ENCODE peak calls at places on chromosomes 5 and 9, in six cellular contexts. One of them, this sample, is unnamed.

GRCh38 chr5:124956471-124957029 is 210.1 kb upstream of the ZNF608 start:
- DNase-seq in fibroblast of the conjunctiva: no peak
- DNase-seq in amniotic stem cell: no peak
- DNase-seq in HS-27A: no peak
- DNase-seq in fibroblast of pulmonary artery: no peak
- DNase-seq in MCF 10A: no peak
- DNase-seq in this sample: no peak

GRCh38 chr5:54904425-54904824 is 81.0 kb downstream of the ESM1 start:
- DNase-seq in fibroblast of the conjunctiva: peak; percentile 41
- DNase-seq in amniotic stem cell: no peak
- DNase-seq in HS-27A: no peak
- DNase-seq in fibroblast of pulmonary artery: peak; percentile 75
- DNase-seq in MCF 10A: peak; percentile 54
- DNase-seq in this sample: no peak

GRCh38 chr5:146731909-146732659 is 146.5 kb downstream of the PPP2R2B start:
- DNase-seq in fibroblast of the conjunctiva: peak; percentile 22
- DNase-seq in amniotic stem cell: peak; percentile 28
- DNase-seq in HS-27A: peak; percentile 79
- DNase-seq in fibroblast of pulmonary artery: peak; percentile 91
- DNase-seq in MCF 10A: peak; percentile 82
- DNase-seq in this sample: peak; percentile 25

GRCh38 chr5:159987031-159987674 is 21.8 kb upstream of the TTC1 start:
- DNase-seq in fibroblast of the conjunctiva: peak; percentile 43
- DNase-seq in amniotic stem cell: peak; percentile 47
- DNase-seq in HS-27A: no peak
- DNase-seq in fibroblast of pulmonary artery: peak; percentile 70
- DNase-seq in MCF 10A: peak; percentile 85
- DNase-seq in this sample: peak; percentile 95

GRCh38 chr5:43555895-43556606 is 826 bp downstream of the PAIP1 start:
- DNase-seq in fibroblast of the conjunctiva: no peak
- DNase-seq in amniotic stem cell: no peak
- DNase-seq in HS-27A: peak; percentile 35
- DNase-seq in fibroblast of pulmonary artery: peak; percentile 33
- DNase-seq in MCF 10A: peak; percentile 60
- DNase-seq in this sample: peak; percentile 1

GRCh38 chr5:145124806-145125205 is 710.3 kb downstream of the PRELID2 start:
- DNase-seq in fibroblast of the conjunctiva: no peak
- DNase-seq in amniotic stem cell: no peak
- DNase-seq in HS-27A: no peak
- DNase-seq in fibroblast of pulmonary artery: no peak
- DNase-seq in MCF 10A: no peak
- DNase-seq in this sample: no peak

GRCh38 chr5:172868436-172868923 is 34.4 kb downstream of the ERGIC1 start:
- DNase-seq in fibroblast of the conjunctiva: no peak
- DNase-seq in amniotic stem cell: no peak
- DNase-seq in HS-27A: no peak
- DNase-seq in fibroblast of pulmonary artery: peak; percentile 40
- DNase-seq in MCF 10A: peak; percentile 89
- DNase-seq in this sample: no peak

GRCh38 chr9:7452378-7452777 is 347.2 kb downstream of the DMAC1 start:
- DNase-seq in fibroblast of the conjunctiva: peak; percentile 21
- DNase-seq in amniotic stem cell: no peak
- DNase-seq in HS-27A: no peak
- DNase-seq in fibroblast of pulmonary artery: no peak
- DNase-seq in MCF 10A: peak; percentile 69
- DNase-seq in this sample: no peak

GRCh38 chr5:142960309-142960696 is 190.1 kb downstream of the ARHGAP26 start:
- DNase-seq in fibroblast of the conjunctiva: peak; percentile 41
- DNase-seq in amniotic stem cell: no peak
- DNase-seq in HS-27A: no peak
- DNase-seq in fibroblast of pulmonary artery: peak; percentile 67
- DNase-seq in MCF 10A: peak; percentile 89
- DNase-seq in this sample: peak; percentile 68

GRCh38 chr5:56123531-56124243 is 109.4 kb downstream of the ANKRD55 start:
- DNase-seq in fibroblast of the conjunctiva: peak; percentile 96
- DNase-seq in amniotic stem cell: peak; percentile 94
- DNase-seq in HS-27A: peak; percentile 77
- DNase-seq in fibroblast of pulmonary artery: peak; percentile 99
- DNase-seq in MCF 10A: peak; percentile 89
- DNase-seq in this sample: peak; percentile 85

GRCh38 chr9:129007035-129007765 is 20.9 kb downstream of the SH3GLB2 start:
- DNase-seq in fibroblast of the conjunctiva: no peak
- DNase-seq in amniotic stem cell: no peak
- DNase-seq in HS-27A: no peak
- DNase-seq in fibroblast of pulmonary artery: no peak
- DNase-seq in MCF 10A: no peak
- DNase-seq in this sample: no peak

GRCh38 chr5:33850100-33850594 is 41.6 kb downstream of the ADAMTS12 start:
- DNase-seq in fibroblast of the conjunctiva: no peak
- DNase-seq in amniotic stem cell: no peak
- DNase-seq in HS-27A: no peak
- DNase-seq in fibroblast of pulmonary artery: peak; percentile 64
- DNase-seq in MCF 10A: peak; percentile 45
- DNase-seq in this sample: no peak

GRCh38 chr5:37565067-37565670 is 186.1 kb downstream of the WDR70 start:
- DNase-seq in fibroblast of the conjunctiva: no peak
- DNase-seq in amniotic stem cell: no peak
- DNase-seq in HS-27A: no peak
- DNase-seq in fibroblast of pulmonary artery: no peak
- DNase-seq in MCF 10A: no peak
- DNase-seq in this sample: peak; percentile 65

GRCh38 chr5:84727708-84728107 is 343.0 kb upstream of the EDIL3 start:
- DNase-seq in fibroblast of the conjunctiva: no peak
- DNase-seq in amniotic stem cell: no peak
- DNase-seq in HS-27A: no peak
- DNase-seq in fibroblast of pulmonary artery: no peak
- DNase-seq in MCF 10A: no peak
- DNase-seq in this sample: no peak

GRCh38 chr5:128253224-128253623 is 169.7 kb downstream of the SLC12A2 start:
- DNase-seq in fibroblast of the conjunctiva: no peak
- DNase-seq in amniotic stem cell: no peak
- DNase-seq in HS-27A: no peak
- DNase-seq in fibroblast of pulmonary artery: no peak
- DNase-seq in MCF 10A: no peak
- DNase-seq in this sample: no peak

GRCh38 chr9:5569891-5570290 is 59.0 kb upstream of the RIC1 start:
- DNase-seq in fibroblast of the conjunctiva: no peak
- DNase-seq in amniotic stem cell: no peak
- DNase-seq in HS-27A: no peak
- DNase-seq in fibroblast of pulmonary artery: no peak
- DNase-seq in MCF 10A: no peak
- DNase-seq in this sample: no peak

GRCh38 chr9:128937310-128938165 is 9.9 kb downstream of the DOLK start:
- DNase-seq in fibroblast of the conjunctiva: no peak
- DNase-seq in amniotic stem cell: no peak
- DNase-seq in HS-27A: no peak
- DNase-seq in fibroblast of pulmonary artery: no peak
- DNase-seq in MCF 10A: no peak
- DNase-seq in this sample: no peak

GRCh38 chr5:127909821-127910220 is 173.7 kb upstream of the SLC12A2 start:
- DNase-seq in fibroblast of the conjunctiva: no peak
- DNase-seq in amniotic stem cell: no peak
- DNase-seq in HS-27A: no peak
- DNase-seq in fibroblast of pulmonary artery: no peak
- DNase-seq in MCF 10A: peak; percentile 27
- DNase-seq in this sample: no peak

GRCh38 chr5:16502866-16503265 is 37.3 kb upstream of the ZNF622 start:
- DNase-seq in fibroblast of the conjunctiva: no peak
- DNase-seq in amniotic stem cell: no peak
- DNase-seq in HS-27A: no peak
- DNase-seq in fibroblast of pulmonary artery: no peak
- DNase-seq in MCF 10A: no peak
- DNase-seq in this sample: no peak

GRCh38 chr5:158233735-158234322 is 374.9 kb upstream of the CLINT1 start:
- DNase-seq in fibroblast of the conjunctiva: no peak
- DNase-seq in amniotic stem cell: no peak
- DNase-seq in HS-27A: no peak
- DNase-seq in fibroblast of pulmonary artery: no peak
- DNase-seq in MCF 10A: no peak
- DNase-seq in this sample: no peak

GRCh38 chr5:180328296-180329137 is 24.6 kb downstream of the GFPT2 start:
- DNase-seq in fibroblast of the conjunctiva: no peak
- DNase-seq in amniotic stem cell: no peak
- DNase-seq in HS-27A: peak; percentile 19
- DNase-seq in fibroblast of pulmonary artery: peak; percentile 76
- DNase-seq in MCF 10A: peak; percentile 97
- DNase-seq in this sample: peak; percentile 91

GRCh38 chr5:113194125-113194524 is 217.5 kb downstream of the DCP2 start:
- DNase-seq in fibroblast of the conjunctiva: no peak
- DNase-seq in amniotic stem cell: no peak
- DNase-seq in HS-27A: no peak
- DNase-seq in fibroblast of pulmonary artery: no peak
- DNase-seq in MCF 10A: no peak
- DNase-seq in this sample: no peak

GRCh38 chr9:19127881-19128719 is 808 bp upstream of the PLIN2 start:
- DNase-seq in fibroblast of the conjunctiva: no peak
- DNase-seq in amniotic stem cell: no peak
- DNase-seq in HS-27A: no peak
- DNase-seq in fibroblast of pulmonary artery: no peak
- DNase-seq in MCF 10A: no peak
- DNase-seq in this sample: peak; percentile 49

GRCh38 chr5:167743685-167744084 is 547.8 kb upstream of the WWC1 start:
- DNase-seq in fibroblast of the conjunctiva: peak; percentile 16
- DNase-seq in amniotic stem cell: peak; percentile 19
- DNase-seq in HS-27A: no peak
- DNase-seq in fibroblast of pulmonary artery: peak; percentile 83
- DNase-seq in MCF 10A: peak; percentile 90
- DNase-seq in this sample: no peak

GRCh38 chr9:68530618-68531017 is 10.1 kb downstream of the TMEM252 start:
- DNase-seq in fibroblast of the conjunctiva: no peak
- DNase-seq in amniotic stem cell: no peak
- DNase-seq in HS-27A: no peak
- DNase-seq in fibroblast of pulmonary artery: peak; percentile 4
- DNase-seq in MCF 10A: no peak
- DNase-seq in this sample: peak; percentile 93

GRCh38 chr9:132485454-132485853 is 75.4 kb downstream of the CFAP77 start:
- DNase-seq in fibroblast of the conjunctiva: no peak
- DNase-seq in amniotic stem cell: no peak
- DNase-seq in HS-27A: no peak
- DNase-seq in fibroblast of pulmonary artery: no peak
- DNase-seq in MCF 10A: no peak
- DNase-seq in this sample: no peak

GRCh38 chr5:2131826-2132496 is 249.2 kb upstream of the IRX4 start:
- DNase-seq in fibroblast of the conjunctiva: no peak
- DNase-seq in amniotic stem cell: no peak
- DNase-seq in HS-27A: no peak
- DNase-seq in fibroblast of pulmonary artery: no peak
- DNase-seq in MCF 10A: no peak
- DNase-seq in this sample: no peak

GRCh38 chr5:151451626-151452520 is 4.5 kb downstream of the SLC36A1 start:
- DNase-seq in fibroblast of the conjunctiva: no peak
- DNase-seq in amniotic stem cell: no peak
- DNase-seq in HS-27A: no peak
- DNase-seq in fibroblast of pulmonary artery: no peak
- DNase-seq in MCF 10A: peak; percentile 41
- DNase-seq in this sample: no peak

GRCh38 chr5:108025009-108025408 is 354.3 kb upstream of the EFNA5 start:
- DNase-seq in fibroblast of the conjunctiva: no peak
- DNase-seq in amniotic stem cell: no peak
- DNase-seq in HS-27A: no peak
- DNase-seq in fibroblast of pulmonary artery: no peak
- DNase-seq in MCF 10A: no peak
- DNase-seq in this sample: no peak

GRCh38 chr5:65451436-65451835 is 30.3 kb downstream of the ADAMTS6 start:
- DNase-seq in fibroblast of the conjunctiva: no peak
- DNase-seq in amniotic stem cell: no peak
- DNase-seq in HS-27A: no peak
- DNase-seq in fibroblast of pulmonary artery: peak; percentile 19
- DNase-seq in MCF 10A: no peak
- DNase-seq in this sample: no peak

GRCh38 chr9:111798786-111799185 is 4.0 kb upstream of the SHOC1 start:
- DNase-seq in fibroblast of the conjunctiva: no peak
- DNase-seq in amniotic stem cell: no peak
- DNase-seq in HS-27A: no peak
- DNase-seq in fibroblast of pulmonary artery: peak; percentile 64
- DNase-seq in MCF 10A: peak; percentile 9
- DNase-seq in this sample: peak; percentile 41

GRCh38 chr5:112923148-112923917 is 1.3 kb upstream of the REEP5 start:
- DNase-seq in fibroblast of the conjunctiva: no peak
- DNase-seq in amniotic stem cell: no peak
- DNase-seq in HS-27A: no peak
- DNase-seq in fibroblast of pulmonary artery: no peak
- DNase-seq in MCF 10A: no peak
- DNase-seq in this sample: peak; percentile 19

GRCh38 chr9:88660611-88661010 is 125.6 kb downstream of the NXNL2 start:
- DNase-seq in fibroblast of the conjunctiva: no peak
- DNase-seq in amniotic stem cell: no peak
- DNase-seq in HS-27A: no peak
- DNase-seq in fibroblast of pulmonary artery: peak; percentile 62
- DNase-seq in MCF 10A: peak; percentile 65
- DNase-seq in this sample: peak; percentile 48

GRCh38 chr5:145803617-145804016 is 31.5 kb downstream of the PRELID2 start:
- DNase-seq in fibroblast of the conjunctiva: no peak
- DNase-seq in amniotic stem cell: no peak
- DNase-seq in HS-27A: no peak
- DNase-seq in fibroblast of pulmonary artery: no peak
- DNase-seq in MCF 10A: no peak
- DNase-seq in this sample: no peak

GRCh38 chr9:99108131-99108530 is 3.2 kb downstream of the TGFBR1 start:
- DNase-seq in fibroblast of the conjunctiva: no peak
- DNase-seq in amniotic stem cell: no peak
- DNase-seq in HS-27A: no peak
- DNase-seq in fibroblast of pulmonary artery: no peak
- DNase-seq in MCF 10A: no peak
- DNase-seq in this sample: no peak

This sample was measured in trophoblast cell.